ENCODE peak calls at places on chromosomes 4 and X, in five cellular contexts. W is H1, L is SK-N-SH, O is HepG2, E is K562. B is an unnamed sample.

GRCh38 chr4:69321153-69321729 is 41.0 kb downstream of the UGT2B28 start:
- DNase-seq in W (no peak), L (no peak), O (no peak), E (no peak), B (no peak)

GRCh38 chrX:25068340-25068739 is 52.6 kb upstream of the ARX start:
- DNase-seq in W (no peak), L (no peak), O (no peak), E (no peak), B (no peak)

GRCh38 chr4:122712782-122713181 is 19.7 kb upstream of the BBS12 start:
- DNase-seq in W (no peak), L (no peak), O (no peak), E (peak), B (no peak)

GRCh38 chr4:124839786-124840390 is 127.4 kb upstream of the ANKRD50 start:
- DNase-seq in W (no peak), L (no peak), O (no peak), E (no peak), B (no peak)

GRCh38 chrX:83022020-83022419 is 486.1 kb upstream of the POU3F4 start:
- DNase-seq in W (no peak), L (no peak), O (no peak), E (no peak), B (no peak)

GRCh38 chr4:27040351-27040750 is 179.7 kb downstream of the STIM2 start:
- DNase-seq in W (no peak), L (no peak), O (no peak), E (no peak), B (no peak)

GRCh38 chr4:29983890-29984289 is 736.3 kb upstream of the PCDH7 start:
- DNase-seq in W (no peak), L (no peak), O (no peak), E (no peak), B (no peak)

GRCh38 chrX:110006161-110006560 is 3.2 kb downstream of the TMEM164 start:
- DNase-seq in W (no peak), L (no peak), O (no peak), E (no peak), B (no peak)

GRCh38 chrX:8042304-8042703 is 115.1 kb upstream of the PNPLA4 start:
- DNase-seq in W (no peak), L (peak), O (peak), E (peak), B (no peak)

GRCh38 chr4:156959298-156959702 is 12.3 kb downstream of the PDGFC start:
- DNase-seq in W (no peak), L (no peak), O (no peak), E (no peak), B (no peak)

GRCh38 chr4:156962069-156962377 is 9.6 kb downstream of the PDGFC start:
- DNase-seq in W (no peak), L (no peak), O (no peak), E (no peak), B (no peak)

GRCh38 chr4:156962551-156962974 is 9.0 kb downstream of the PDGFC start:
- DNase-seq in W (no peak), L (no peak), O (peak), E (no peak), B (no peak)

GRCh38 chr4:156963419-156963818 is 8.2 kb downstream of the PDGFC start:
- DNase-seq in W (no peak), L (no peak), O (no peak), E (no peak), B (no peak)

DNA sequence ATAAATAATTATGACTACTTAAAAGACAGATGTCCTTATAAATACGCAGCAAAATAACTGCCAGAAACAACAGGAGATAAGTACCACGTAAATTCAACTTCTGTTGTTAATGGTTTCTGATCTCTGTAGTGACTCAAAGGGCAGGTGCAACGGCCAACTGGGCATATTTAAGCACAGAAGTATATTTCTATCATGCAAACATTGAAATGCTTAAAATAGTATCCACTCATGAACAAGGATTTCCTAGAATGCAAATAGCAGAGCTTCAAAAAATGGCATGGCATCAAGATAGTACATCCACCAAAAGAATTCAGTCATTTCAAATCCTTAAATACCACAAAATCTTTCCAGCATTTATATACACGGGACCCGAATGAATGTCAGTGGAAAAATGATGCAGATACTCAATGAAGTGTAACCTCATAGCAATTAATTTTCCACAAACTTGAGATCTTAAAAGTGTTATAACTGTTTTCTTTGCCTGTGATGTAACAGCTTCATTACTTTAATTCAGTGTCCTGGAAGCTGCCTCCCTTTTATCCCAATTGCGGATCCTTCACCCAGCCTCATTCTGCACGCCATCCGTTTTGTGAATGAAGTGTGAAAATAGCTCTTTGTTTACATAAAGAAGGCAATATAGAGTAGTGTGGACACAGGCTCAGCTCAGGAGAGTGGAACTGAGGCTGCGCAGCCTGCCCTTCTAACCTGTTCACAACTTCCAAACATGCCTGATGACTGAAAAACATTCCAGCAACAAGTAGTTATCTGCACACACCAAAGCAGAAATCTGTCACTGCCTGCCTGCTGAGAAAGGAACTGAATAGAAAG is 10.1 kb downstream of the PDGFC start:
- DNase-seq in W (no peak), L (no peak), O (no peak), E (no peak), B (no peak)
- TF ChIP-seq TAF1 in W (no peak), L (no peak), O (no peak), E (no peak), B (no peak)

GRCh38 chr4:93759506-93759905 is 69.0 kb upstream of the ATOH1 start:
- DNase-seq in W (no peak), L (no peak), O (no peak), E (no peak), B (no peak)
- TF ChIP-seq TAF1 in W (no peak), L (no peak), O (no peak), E (no peak), B (no peak)

DNA sequence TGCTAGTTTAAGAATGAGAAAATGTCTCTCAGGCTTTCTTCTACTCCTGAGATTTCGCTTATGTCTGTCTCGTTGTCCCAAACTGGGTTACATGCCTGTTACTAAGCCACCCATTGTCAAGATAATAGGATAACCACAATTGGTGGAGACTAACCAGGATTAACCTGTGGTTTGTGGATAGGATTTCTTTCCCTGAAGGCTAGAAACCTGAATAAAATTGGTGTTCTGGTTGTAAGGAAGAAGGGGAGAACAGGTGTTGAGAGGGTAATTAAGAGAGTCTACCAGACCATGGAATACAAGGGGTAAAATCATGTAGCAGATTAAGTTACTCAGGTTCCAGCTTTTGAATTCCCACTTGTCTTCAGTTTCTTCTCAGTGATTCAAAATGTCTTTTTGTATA is 225.4 kb downstream of the CPE start:
- DNase-seq in W (no peak), L (no peak), O (no peak), E (no peak), B (no peak)
- TF ChIP-seq TAF1 in W (no peak), L (no peak), O (no peak), E (no peak), B (no peak)

DNA sequence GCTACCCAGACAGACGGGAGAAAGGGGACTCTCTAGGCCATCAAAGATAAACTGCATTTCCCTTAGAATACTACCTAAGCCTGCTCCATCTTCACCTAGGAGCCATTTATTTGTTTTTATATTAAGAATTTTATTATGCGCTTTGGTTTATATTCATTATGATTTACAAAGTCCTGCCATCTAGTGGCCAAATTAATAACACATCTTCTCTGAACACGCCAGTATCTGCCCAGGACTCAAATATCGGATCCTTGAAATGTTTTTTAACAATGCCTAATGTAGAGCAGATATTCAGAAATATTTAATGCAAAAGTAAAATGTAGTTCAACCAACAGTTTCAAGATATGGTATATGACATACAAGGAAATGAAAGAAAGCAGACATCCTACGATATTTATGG is 20.8 kb upstream of the PRPS2 start:
- DNase-seq in W (no peak), L (peak), O (no peak), E (peak), B (no peak)
- TF ChIP-seq TAF1 in W (no peak), L (no peak), O (no peak), E (no peak), B (no peak)

GRCh38 chr4:5926601-5927000 is 33.7 kb upstream of the CRMP1 start:
- DNase-seq in W (no peak), L (no peak), O (no peak), E (no peak), B (no peak)

GRCh38 chr4:5928241-5928640 is 35.4 kb upstream of the CRMP1 start:
- DNase-seq in W (no peak), L (no peak), O (no peak), E (no peak), B (no peak)

GRCh38 chr4:5927116-5927515 is 34.2 kb upstream of the CRMP1 start:
- DNase-seq in W (no peak), L (no peak), O (no peak), E (no peak), B (no peak)

GRCh38 chr4:5925419-5926187 is 32.7 kb upstream of the CRMP1 start:
- DNase-seq in W (no peak), L (no peak), O (no peak), E (no peak), B (no peak)

GRCh38 chr4:5927747-5928146 is 34.9 kb upstream of the CRMP1 start:
- DNase-seq in W (no peak), L (no peak), O (no peak), E (no peak), B (no peak)
- TF ChIP-seq TAF1 in W (no peak), L (no peak), O (no peak), E (no peak), B (no peak)

GRCh38 chr4:168731006-168731636 is 234.3 kb downstream of the PALLD start:
- DNase-seq in W (no peak), L (no peak), O (no peak), E (no peak), B (no peak)
- TF ChIP-seq TAF1 in W (no peak), L (no peak), O (no peak), E (no peak), B (no peak)

GRCh38 chr4:102600689-102601088 is 99.5 kb downstream of the NFKB1 start:
- DNase-seq in W (no peak), L (no peak), O (no peak), E (no peak), B (no peak)

GRCh38 chr4:102599455-102599854 is 98.3 kb downstream of the NFKB1 start:
- DNase-seq in W (no peak), L (no peak), O (no peak), E (no peak), B (no peak)

GRCh38 chr4:102598102-102598758 is 97.1 kb downstream of the NFKB1 start:
- DNase-seq in W (no peak), L (no peak), O (no peak), E (no peak), B (no peak)

GRCh38 chr4:102599887-102600286 is 98.7 kb downstream of the NFKB1 start:
- DNase-seq in W (no peak), L (no peak), O (no peak), E (no peak), B (no peak)

GRCh38 chr4:102598759-102599379 is 97.7 kb downstream of the NFKB1 start:
- DNase-seq in W (no peak), L (no peak), O (no peak), E (no peak), B (no peak)
- TF ChIP-seq TAF1 in W (no peak), L (no peak), O (no peak), E (no peak), B (no peak)

DNA sequence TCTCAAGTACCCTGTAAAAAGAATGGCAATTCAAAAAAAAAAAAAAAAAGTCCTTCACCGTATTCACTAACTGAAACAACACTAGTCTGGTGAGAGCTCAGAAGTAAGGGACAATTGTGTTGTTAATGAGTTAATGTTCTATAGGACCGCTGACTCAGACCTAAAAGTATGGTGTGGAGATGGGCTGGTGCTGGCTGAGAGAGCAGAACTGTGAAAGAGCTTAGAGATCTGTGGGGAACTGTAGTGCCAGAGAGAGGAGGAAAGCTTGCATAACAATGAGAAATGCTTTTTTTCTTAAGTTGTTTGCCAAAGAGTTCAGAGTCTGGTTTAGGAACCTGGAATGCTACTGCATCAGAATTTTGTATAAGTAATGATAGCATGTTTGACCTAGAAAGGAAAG is 65.1 kb downstream of the LHFPL1 start:
- DNase-seq in W (no peak), L (no peak), O (no peak), E (no peak), B (no peak)
- TF ChIP-seq TAF1 in W (no peak), L (no peak), O (no peak), E (no peak), B (no peak)